ENCODE peak calls at places on chromosome 22, in four cellular contexts. K is neural progenitor cell, R is mammary epithelial cell, Y is cardiac muscle cell. N is an unnamed sample.

GRCh38 chr22:49295851-49296560 is 531.7 kb downstream of the BRD1 start:
- DNase-seq in Y (no peak), R (no peak), K (no peak), N (peak; percentile 33)

GRCh38 chr22:37496651-37497599 is 10.7 kb upstream of the MFNG start:
- DNase-seq in K (peak; percentile 63), R (peak; percentile 89), Y (peak; percentile 91), N (peak; percentile 88)

GRCh38 chr22:26681395-26681821 is 24.0 kb downstream of the MIAT start:
- DNase-seq in K (peak; percentile 83), R (no peak), Y (peak; percentile 96), N (peak; percentile 68)

GRCh38 chr22:36366291-36366708 is 21.5 kb downstream of the MYH9 start:
- DNase-seq in K (no peak), R (no peak), Y (no peak), N (peak; percentile 64)

GRCh38 chr22:44094751-44095302 is 70.7 kb downstream of the PARVB start:
- DNase-seq in K (no peak), R (no peak), Y (no peak), N (peak; percentile 74)

GRCh38 chr22:24772493-24773220 is 1.9 kb downstream of the PIWIL3 start:
- DNase-seq in R (peak; percentile 25), K (peak; percentile 83), Y (peak; percentile 83), N (peak; percentile 87)

GRCh38 chr22:39177456-39177775 is 24.9 kb upstream of the CBX7 start:
- DNase-seq in R (no peak), Y (no peak), K (no peak), N (no peak)

GRCh38 chr22:44731357-44731970 is 20.9 kb upstream of the ARHGAP8 start:
- DNase-seq in K (no peak), Y (no peak), R (no peak), N (no peak)

GRCh38 chr22:44671742-44672141 is 30.3 kb upstream of the PRR5 start:
- DNase-seq in R (peak; percentile 42), K (no peak), Y (peak; percentile 65), N (peak; percentile 3)

GRCh38 chr22:36636916-36637315 is 66.6 kb downstream of the CACNG2 start:
- DNase-seq in R (no peak), K (peak; percentile 54), Y (no peak), N (peak; percentile 40)

GRCh38 chr22:26835929-26836528 is 178.6 kb downstream of the MIAT start:
- DNase-seq in R (peak; percentile 22), Y (peak; percentile 59), K (peak; percentile 94), N (peak; percentile 83)

GRCh38 chr22:25845985-25846745 is 104.2 kb downstream of the MYO18B start:
- DNase-seq in Y (no peak), R (peak; percentile 55), K (no peak), N (no peak)

GRCh38 chr22:38239101-38239761 is 33.6 kb downstream of the TMEM184B start:
- DNase-seq in K (no peak), Y (peak; percentile 77), R (peak; percentile 52), N (no peak)

GRCh38 chr22:21762712-21763581 is 27.4 kb upstream of the YPEL1 start:
- DNase-seq in K (no peak), Y (no peak), R (peak; percentile 29), N (peak; percentile 11)

GRCh38 chr22:21764038-21764804 is 28.6 kb upstream of the YPEL1 start:
- DNase-seq in K (no peak), Y (no peak), R (no peak), N (no peak)

GRCh38 chr22:21768435-21768834 is 32.8 kb upstream of the YPEL1 start:
- DNase-seq in K (no peak), Y (no peak), R (no peak), N (no peak)

GRCh38 chr22:21766933-21767462 is 31.4 kb upstream of the YPEL1 start:
- DNase-seq in Y (no peak), R (no peak), K (no peak), N (no peak)

DNA sequence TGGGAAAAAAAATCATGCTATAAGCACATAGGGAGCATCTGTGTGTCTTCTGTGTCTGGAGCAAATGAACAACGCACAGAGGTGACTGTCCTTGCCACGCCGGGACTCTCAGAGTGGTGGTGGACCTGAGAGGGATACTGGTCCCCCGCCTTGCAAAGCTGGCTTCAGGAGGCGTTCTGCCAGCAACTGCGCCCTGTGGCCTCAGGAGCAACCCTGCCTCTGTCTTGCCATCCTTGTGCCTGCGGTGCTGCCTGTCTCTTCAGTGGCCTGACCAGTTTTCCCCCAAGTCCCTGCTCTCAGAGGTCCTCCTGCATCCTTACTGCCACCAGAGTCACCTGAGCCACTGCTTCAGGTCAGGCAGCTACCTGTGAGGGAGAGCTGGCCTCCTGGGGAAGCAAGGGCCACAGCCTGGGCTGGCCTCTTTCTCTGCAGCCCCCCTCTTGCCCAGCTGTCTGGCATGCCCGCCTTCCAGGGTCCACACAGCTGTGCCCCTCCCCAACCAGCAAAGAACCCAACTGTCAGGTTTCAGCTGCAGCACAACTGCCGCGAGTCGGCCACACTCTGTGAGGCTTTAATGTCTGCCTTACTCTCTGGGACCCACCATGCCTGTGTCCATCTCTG is 30.4 kb upstream of the YPEL1 start:
- DNase-seq in Y (no peak), R (no peak), K (no peak), N (no peak)
- H3K36me3 ChIP-seq in Y (peaks cover 62% of the 10 kb centered on the region), R (peaks cover 47% of the 10 kb centered on the region), K (peaks cover 23% of the 10 kb centered on the region), N (peaks cover 45% of the 10 kb centered on the region)

DNA sequence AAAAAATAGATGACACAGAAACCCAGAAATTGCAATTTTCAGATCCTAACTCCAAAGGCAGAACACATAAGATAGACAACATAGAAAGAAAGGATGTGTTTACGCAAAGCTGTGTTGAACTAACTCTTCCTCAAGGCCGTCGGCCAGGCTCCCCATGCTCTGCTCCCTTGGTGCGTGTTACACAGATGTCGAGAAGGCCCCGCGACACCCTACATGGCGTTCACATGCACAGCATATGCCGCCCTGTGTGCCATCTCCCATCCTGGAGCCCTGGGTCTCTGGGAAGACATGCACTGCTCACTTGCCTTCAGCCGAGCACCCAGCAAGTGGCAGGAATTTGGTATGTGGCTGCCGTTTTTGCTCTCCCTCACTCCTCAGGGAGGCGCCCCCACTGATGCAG is 47.0 kb upstream of the ARFGAP3 start:
- DNase-seq in Y (no peak), R (no peak), K (no peak), N (no peak)
- H3K4me3 ChIP-seq in Y (no peak overlapping the region), R (no peak overlapping the region), K (no peak overlapping the region), N (no peak overlapping the region)

DNA sequence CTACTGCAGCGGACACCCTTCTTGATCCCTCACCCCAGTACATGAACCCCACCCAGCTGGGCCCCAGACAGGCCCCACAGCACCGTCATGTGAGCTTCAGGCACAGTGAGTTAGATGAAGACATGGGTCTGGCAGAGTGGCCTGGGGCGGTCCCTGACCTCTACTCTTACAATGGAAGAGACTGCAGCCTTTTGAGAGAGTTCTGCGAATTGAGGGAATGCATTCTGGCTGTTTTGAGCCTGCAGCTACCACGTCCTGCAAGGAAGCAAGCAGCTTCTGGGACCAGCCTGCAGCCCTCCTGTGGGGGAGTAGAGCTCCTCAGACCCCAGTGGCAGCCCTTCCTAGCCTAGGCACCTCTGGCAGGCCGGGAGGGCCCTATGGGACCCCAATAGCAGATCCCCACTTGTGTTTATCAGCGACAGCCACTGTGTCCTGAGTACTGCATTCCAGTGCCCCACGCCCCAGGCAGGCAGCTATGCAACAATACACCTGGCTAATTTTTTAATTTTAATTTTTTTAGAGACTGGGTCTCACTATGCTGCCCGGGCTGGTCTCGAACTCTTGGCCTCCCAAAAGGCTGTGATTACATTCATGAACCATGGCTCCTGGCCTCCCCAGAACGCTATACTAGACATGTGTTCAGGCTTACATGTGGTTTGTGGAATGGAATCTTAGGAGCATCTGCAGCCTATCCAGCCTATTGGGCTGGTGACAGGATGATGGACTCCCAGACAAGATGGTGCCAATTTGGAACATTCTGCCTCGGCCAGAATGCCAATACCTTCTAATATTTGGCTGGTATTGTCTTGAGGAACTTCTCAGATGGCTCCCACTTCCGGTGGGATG is 705 bp upstream of the SLC7A4 start:
- DNase-seq in R (no peak), K (peak; percentile 39), Y (no peak), N (peak; percentile 66)
- H3K27me3 ChIP-seq in R (no peaks in the 10 kb centered on the region), K (peaks cover 54% of the 10 kb centered on the region), Y (peaks cover 23% of the 10 kb centered on the region), N (peaks cover 13% of the 10 kb centered on the region)

GRCh38 chr22:31623634-31624312 is 38.2 kb downstream of the PISD start:
- DNase-seq in K (no peak), Y (no peak), R (no peak), N (peak; percentile 60)

GRCh38 chr22:31619611-31620300 is 42.3 kb downstream of the PISD start:
- DNase-seq in K (no peak), Y (no peak), R (no peak), N (no peak)

GRCh38 chr22:31622980-31623379 is 39.0 kb downstream of the PISD start:
- DNase-seq in Y (no peak), R (no peak), K (no peak), N (no peak)

GRCh38 chr22:31620756-31621480 is 41.1 kb downstream of the PISD start:
- DNase-seq in K (no peak), Y (no peak), R (no peak), N (no peak)

GRCh38 chr22:31621507-31622160 is 40.4 kb downstream of the PISD start:
- DNase-seq in Y (no peak), K (no peak), R (no peak), N (peak; percentile 42)
- H3K36me3 ChIP-seq in Y (peaks cover 9% of the 10 kb centered on the region), K (no peaks in the 10 kb centered on the region), R (peaks cover 13% of the 10 kb centered on the region), N (peaks cover 22% of the 10 kb centered on the region)